ENCODE peak calls at places on chromosomes 16 and 17, in ten cellular contexts. L is omental fat pad, A is A549, N is HFF-Myc, J is astrocyte of the cerebellum, M is MM.1S, I is H1, G is neural crest cell, W is sigmoid colon, P is ovary. O is an unnamed sample.

GRCh38 chr16:69114976-69115355 is 9.5 kb downstream of the HAS3 start:
- DNase-seq in L (no peak), N (no peak), W (peak; percentile 32), G (no peak), M (no peak), I (no peak), A (no peak), P (no peak), J (no peak), O (no peak)

GRCh38 chr16:56401482-56401881 is 23.9 kb downstream of the AMFR start:
- DNase-seq in A (peak; percentile 48), I (no peak), P (no peak), N (no peak), W (no peak), L (no peak), G (no peak), J (no peak), M (no peak), O (no peak)

GRCh38 chr16:1216296-1216619 is 8.8 kb downstream of the TPSG1 start:
- DNase-seq in I (no peak), M (no peak), W (no peak), G (no peak), J (no peak), P (no peak), A (no peak), N (no peak), L (no peak), O (no peak)

GRCh38 chr17:61018938-61019337 is 341.3 kb downstream of the BCAS3 start:
- DNase-seq in G (no peak), W (no peak), J (no peak), P (no peak), M (no peak), A (no peak), I (no peak), N (no peak), L (no peak), O (no peak)

GRCh38 chr16:9102943-9103342 is 11.5 kb downstream of the HAPSTR1 start:
- DNase-seq in L (no peak), W (no peak), M (no peak), A (no peak), I (no peak), J (no peak), N (no peak), P (no peak), G (no peak), O (no peak)

GRCh38 chr17:51050291-51051033 is 70.2 kb downstream of the SPAG9 start:
- DNase-seq in L (no peak), P (no peak), G (no peak), J (no peak), A (no peak), M (peak; percentile 16), I (no peak), N (no peak), W (no peak), O (no peak)

GRCh38 chr16:48326937-48327336 is 58.3 kb downstream of the SIAH1 start:
- DNase-seq in L (no peak), M (no peak), W (no peak), N (no peak), G (no peak), A (no peak), J (peak; percentile 9), I (no peak), P (no peak), O (no peak)

GRCh38 chr17:8057691-8058114 is 18.8 kb downstream of the ALOX15B start:
- DNase-seq in L (no peak), I (no peak), W (peak; percentile 72), G (peak; percentile 46), P (no peak), J (peak; percentile 67), A (peak; percentile 97), M (peak; percentile 77), N (peak; percentile 78), O (no peak)

GRCh38 chr17:61352771-61353170 is 46.9 kb upstream of the TBX2 start:
- DNase-seq in L (no peak), N (no peak), G (no peak), W (no peak), A (no peak), J (no peak), I (no peak), M (no peak), P (no peak), O (no peak)

GRCh38 chr16:1380195-1380594 is 28.5 kb downstream of the GNPTG start:
- DNase-seq in N (no peak), A (no peak), G (no peak), W (no peak), I (no peak), L (no peak), J (no peak), M (no peak), P (no peak), O (no peak)

GRCh38 chr16:5252800-5253199 is 155.2 kb upstream of the EEF2KMT start:
- DNase-seq in A (no peak), J (no peak), G (no peak), P (no peak), M (no peak), L (no peak), N (no peak), I (no peak), W (no peak), O (no peak)

DNA sequence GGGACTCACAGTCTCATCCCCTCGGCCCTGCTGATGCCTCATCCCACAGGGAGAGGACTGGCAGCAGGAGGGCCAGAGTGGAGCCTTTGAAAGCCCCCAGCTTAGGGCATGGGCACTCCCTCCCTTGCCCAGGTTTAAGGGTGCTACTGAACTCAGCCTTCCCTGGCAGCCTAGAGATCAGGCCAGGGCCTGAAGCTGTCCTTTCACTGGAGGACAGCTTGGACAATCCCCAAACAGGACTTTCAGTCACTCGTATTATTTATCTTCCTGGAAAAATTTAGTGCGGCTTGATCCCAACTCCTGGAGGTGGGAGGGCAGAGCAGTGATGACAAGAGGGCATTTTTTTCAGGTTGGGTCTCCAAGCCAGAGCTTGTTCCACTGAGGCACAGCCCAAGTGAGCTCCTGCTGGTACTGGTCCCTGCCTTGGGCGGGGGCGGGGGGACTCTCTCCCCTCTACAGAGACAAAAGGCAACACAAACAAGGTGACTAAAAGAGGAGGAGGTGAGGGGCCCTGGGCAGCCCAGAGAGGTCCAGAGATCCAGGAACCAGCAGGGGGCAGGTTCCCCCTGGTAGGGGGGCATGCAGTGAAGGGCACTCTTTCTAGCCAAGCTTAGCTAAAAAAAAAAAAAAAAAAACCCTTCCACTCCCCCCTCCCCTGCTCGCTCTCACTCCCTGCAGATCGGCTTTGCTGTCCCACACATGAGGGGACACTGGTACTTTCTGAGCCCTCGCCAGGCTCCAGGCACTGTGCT is 1.7 kb downstream of the ZNF385C start:
- DNase-seq in I (no peak), M (no peak), J (no peak), P (no peak), N (no peak), L (no peak), W (no peak), G (no peak), A (no peak), O (no peak)
- TF ChIP-seq CTCF in I (no peak), M (no peak), J (no peak), P (no peak), N (peak; percentile 4), L (no peak), W (no peak), G (no peak), A (no peak), O (peak; percentile 11)

DNA sequence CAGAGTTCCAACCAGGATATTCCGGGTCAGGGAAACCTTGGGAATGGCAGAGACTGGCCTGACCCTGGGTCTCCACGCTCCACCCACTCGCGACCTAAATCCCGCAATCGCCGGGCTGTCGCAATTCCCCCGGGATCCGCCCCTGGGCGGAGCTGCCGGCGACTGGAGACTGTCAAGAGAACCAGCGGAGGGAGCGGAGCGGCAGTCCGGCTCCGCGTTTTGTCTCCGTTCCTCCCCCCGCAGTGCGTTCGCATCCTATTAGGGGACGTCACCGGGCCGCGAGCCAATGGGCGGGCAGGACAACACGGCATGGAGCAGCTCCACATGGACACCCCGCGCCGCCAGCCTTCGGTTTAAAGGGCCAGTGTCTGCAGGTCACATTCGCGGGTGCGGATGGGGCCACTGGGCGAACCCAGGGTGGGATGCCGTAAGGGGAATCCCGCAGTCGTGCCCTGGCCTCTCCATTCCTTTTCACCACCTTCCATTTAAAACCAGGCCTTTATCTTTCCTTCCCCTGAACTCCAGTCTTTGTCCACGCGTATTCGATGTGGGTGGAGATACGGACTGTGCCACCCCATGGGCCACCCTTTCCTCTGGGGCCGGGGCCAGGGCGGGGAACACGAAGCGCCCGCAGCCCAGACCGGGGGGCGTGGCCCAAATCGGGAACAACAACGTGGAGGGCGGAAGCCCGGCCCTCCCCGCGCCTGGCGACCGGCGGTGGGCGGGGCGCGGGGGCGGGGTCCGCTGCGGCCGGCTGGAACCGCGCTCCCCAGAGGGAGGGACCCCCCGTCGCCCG is 764 bp upstream of the MNT start:
- DNase-seq in W (peak; percentile 100), G (peak; percentile 97), P (peak; percentile 100), A (peak; percentile 98), N (peak; percentile 95), L (peak; percentile 100), J (peak; percentile 99), I (peak; percentile 93), M (peak; percentile 99), O (peak; percentile 99)
- TF ChIP-seq CTCF in W (no peak), G (no peak), P (no peak), A (no peak), N (no peak), L (no peak), J (no peak), I (no peak), M (no peak), O (no peak)

DNA sequence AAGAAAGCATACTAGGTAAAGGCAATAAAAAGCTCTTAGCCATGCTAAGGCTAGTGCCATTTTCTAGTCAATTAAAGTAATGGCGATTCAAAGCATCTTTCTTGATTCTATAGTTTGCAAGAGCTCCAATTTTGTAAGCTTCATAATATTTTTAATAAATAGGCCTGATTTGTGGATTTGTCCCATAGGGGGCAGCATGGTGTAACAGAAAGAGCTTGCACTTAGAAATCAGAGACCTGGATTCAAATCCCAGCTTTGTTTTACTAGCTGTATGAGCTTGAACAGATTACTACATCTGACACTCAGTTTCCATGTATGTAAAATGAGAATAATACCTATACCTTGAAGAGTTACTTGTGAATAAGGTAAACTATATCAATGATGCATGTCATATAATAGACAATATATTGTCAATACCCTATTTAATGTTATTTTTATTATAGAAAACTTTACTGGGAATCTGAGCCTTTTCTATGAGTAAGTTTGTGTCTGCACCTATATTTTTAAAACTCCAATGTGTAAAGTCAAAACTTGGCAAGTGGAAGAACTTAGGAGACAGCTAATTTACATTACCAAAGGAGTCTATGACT is 93.6 kb upstream of the NOG start:
- DNase-seq in P (no peak), I (no peak), M (peak; percentile 53), J (no peak), N (peak; percentile 14), W (no peak), L (no peak), A (no peak), G (no peak), O (no peak)
- TF ChIP-seq CTCF in P (no peak), I (peak; percentile 39), M (peak; percentile 59), J (peak; percentile 38), N (peak; percentile 34), W (peak; percentile 18), L (no peak), A (peak; percentile 73), G (peak; percentile 65), O (peak; percentile 51)

DNA sequence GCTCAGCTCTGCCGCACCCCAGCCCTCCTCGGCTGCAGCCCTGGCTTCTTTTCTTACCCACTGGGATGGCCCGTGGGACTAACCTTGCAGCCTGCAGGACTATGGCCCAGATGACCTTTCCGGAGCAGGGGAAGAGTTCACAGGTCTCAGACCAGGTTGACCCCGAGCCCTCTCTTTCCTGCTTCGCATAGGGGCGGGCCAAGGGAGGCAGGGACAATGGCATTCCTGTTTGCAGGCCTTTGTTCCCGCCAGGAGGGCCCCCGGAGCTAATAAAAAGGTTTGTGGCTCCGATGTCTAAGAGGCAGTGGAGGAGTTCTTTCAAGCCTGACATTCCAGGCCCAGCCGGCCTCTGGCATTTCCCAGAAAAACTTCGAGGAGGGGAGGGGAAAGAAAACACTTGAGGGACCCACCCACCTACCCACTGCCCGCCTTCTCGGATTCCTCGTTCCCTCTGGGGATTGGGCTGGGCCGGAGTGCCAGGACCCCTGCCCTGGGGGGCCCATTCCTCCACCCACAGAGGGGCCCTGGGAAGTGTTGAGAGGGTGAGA is 5.8 kb upstream of the SOCS3 start:
- DNase-seq in P (peak; percentile 58), A (no peak), W (no peak), I (peak; percentile 81), N (no peak), M (no peak), J (peak; percentile 79), G (peak; percentile 44), L (no peak), O (no peak)
- TF ChIP-seq CTCF in P (no peak), A (no peak), W (no peak), I (no peak), N (no peak), M (no peak), J (no peak), G (no peak), L (no peak), O (no peak)